ENCODE peak calls at places on chromosome 20, in four cellular contexts. D is adrenal gland, M is esophagus squamous epithelium, G is stomach. B is an unnamed sample.

GRCh38 chr20:36670665-36671357 is 24.8 kb upstream of the SLA2 start:
- DNase-seq in D (no peak), M (no peak), G (no peak), B (no peak)

GRCh38 chr20:5888051-5888450 is 62.3 kb downstream of the TRMT6 start:
- DNase-seq in D (no peak), M (no peak), G (no peak), B (no peak)

GRCh38 chr20:20363449-20364015 is 4.4 kb upstream of the INSM1 start:
- DNase-seq in D (no peak), M (no peak), G (no peak), B (no peak)

GRCh38 chr20:21102252-21102609 is 3.9 kb downstream of the LINC00237 start:
- DNase-seq in D (no peak), M (no peak), G (no peak), B (peak)

GRCh38 chr20:63083831-63084562 is 77.2 kb upstream of the BHLHE23 start:
- DNase-seq in D (no peak), M (no peak), G (no peak), B (peak)

GRCh38 chr20:37382539-37383120 is 36.7 kb downstream of the SRC start:
- DNase-seq in D (no peak), M (no peak), G (no peak), B (no peak)

GRCh38 chr20:35006531-35006971 is 50.9 kb downstream of the MYH7B start:
- DNase-seq in D (no peak), M (no peak), G (no peak), B (peak)

GRCh38 chr20:20549699-20550098 is 162.7 kb downstream of the RALGAPA2 start:
- DNase-seq in D (no peak), M (no peak), G (no peak), B (no peak)

GRCh38 chr20:14921546-14921945 is 584.1 kb upstream of the FLRT3 start:
- DNase-seq in D (no peak), M (no peak), G (no peak), B (no peak)

GRCh38 chr20:4666001-4666470 is 55.7 kb upstream of the PRND start:
- DNase-seq in D (peak), M (no peak), G (no peak), B (no peak)

GRCh38 chr20:41159547-41159946 is 22.2 kb downstream of the PLCG1 start:
- DNase-seq in D (no peak), M (no peak), G (no peak), B (no peak)

GRCh38 chr20:14879020-14879697 is 541.7 kb upstream of the FLRT3 start:
- DNase-seq in D (no peak), M (no peak), G (no peak), B (no peak)

GRCh38 chr20:12072221-12072944 is 154.7 kb downstream of the BTBD3 start:
- DNase-seq in D (no peak), M (no peak), G (no peak), B (peak)

GRCh38 chr20:17403496-17403895 is 127.7 kb downstream of the BFSP1 start:
- DNase-seq in D (no peak), M (no peak), G (no peak), B (no peak)

GRCh38 chr20:35821807-35822242 is 50.0 kb downstream of the PHF20 start:
- DNase-seq in D (no peak), M (no peak), G (no peak), B (no peak)

GRCh38 chr20:60271597-60271996 is 313.4 kb downstream of the CDH26 start:
- DNase-seq in D (no peak), M (no peak), G (no peak), B (no peak)

GRCh38 chr20:35901678-35902544 is 52.4 kb downstream of the SCAND1 start:
- DNase-seq in D (peak), M (no peak), G (no peak), B (no peak)

GRCh38 chr20:19888269-19888669 is 128.9 kb upstream of the NAA20 start:
- DNase-seq in D (no peak), M (no peak), G (no peak), B (no peak)

GRCh38 chr20:25989196-25989595 is 292.5 kb upstream of the ZNF337 start:
- DNase-seq in D (no peak), M (no peak), G (no peak), B (no peak)

GRCh38 chr20:52539891-52540290 is 348.3 kb upstream of the ZFP64 start:
- DNase-seq in D (no peak), M (no peak), G (no peak), B (no peak)

GRCh38 chr20:10667560-10668167 is 6.1 kb downstream of the JAG1 start:
- DNase-seq in D (no peak), M (no peak), G (no peak), B (no peak)

GRCh38 chr20:23159256-23159922 is 73.3 kb upstream of the CD93 start:
- DNase-seq in D (no peak), M (no peak), G (peak), B (peak)

GRCh38 chr20:36975085-36975829 is 23.7 kb upstream of the SAMHD1 start:
- DNase-seq in D (no peak), M (no peak), G (no peak), B (no peak)

GRCh38 chr20:25090492-25091429 is 8.8 kb upstream of the VSX1 start:
- DNase-seq in D (no peak), M (no peak), G (no peak), B (no peak)

GRCh38 chr20:19974621-19975435 is 42.3 kb upstream of the NAA20 start:
- DNase-seq in D (peak), M (no peak), G (peak), B (peak)

GRCh38 chr20:37392441-37393195 is 46.7 kb downstream of the SRC start:
- DNase-seq in D (no peak), M (no peak), G (no peak), B (peak)

GRCh38 chr20:12355185-12355584 is 437.5 kb downstream of the BTBD3 start:
- DNase-seq in D (no peak), M (no peak), G (no peak), B (no peak)

GRCh38 chr20:36919715-36920333 is 31.7 kb downstream of the SAMHD1 start:
- DNase-seq in D (peak), M (no peak), G (no peak), B (no peak)

GRCh38 chr20:10696650-10697049 is 22.9 kb upstream of the JAG1 start:
- DNase-seq in D (no peak), M (no peak), G (no peak), B (no peak)

GRCh38 chr20:48180637-48181036 is 395.4 kb upstream of the SULF2 start:
- DNase-seq in D (no peak), M (no peak), G (no peak), B (no peak)

GRCh38 chr20:48080583-48080982 is 295.3 kb upstream of the SULF2 start:
- DNase-seq in D (no peak), M (no peak), G (no peak), B (no peak)

GRCh38 chr20:17108896-17109295 is 117.9 kb upstream of the PCSK2 start:
- DNase-seq in D (no peak), M (no peak), G (no peak), B (no peak)

DNA sequence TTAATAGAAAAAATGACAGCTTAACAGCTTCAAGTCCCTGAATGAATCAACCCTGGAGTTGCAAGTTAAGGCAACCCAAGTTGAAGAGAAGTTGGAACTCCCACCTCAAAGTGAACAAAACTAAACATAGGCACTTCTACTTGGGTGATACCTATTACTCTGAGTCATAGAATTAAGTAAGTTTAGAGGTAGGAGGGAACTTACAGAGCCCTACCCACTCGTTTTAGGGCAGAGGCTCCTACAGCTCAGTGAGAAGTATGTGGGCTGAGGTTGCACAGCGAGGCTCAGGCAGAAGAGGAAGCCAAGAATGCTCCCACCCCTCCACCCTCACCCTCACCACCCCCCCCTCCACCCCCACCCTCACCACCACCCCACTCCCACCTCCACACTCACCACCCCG is 42.2 kb downstream of the NFATC2 start:
- DNase-seq in D (no peak), M (no peak), G (no peak), B (no peak)
- TF ChIP-seq CTCF in D (no peak), M (no peak), G (no peak), B (no peak)

GRCh38 chr20:50067461-50067860 is 45.5 kb downstream of the UBE2V1 start:
- DNase-seq in D (no peak), M (no peak), G (no peak), B (no peak)
- TF ChIP-seq POLR2A in D (no peak), M (no peak), G (no peak), B (no peak)

GRCh38 chr20:46689082-46689753 is at the start of gene TP53RK:
- DNase-seq in D (peak), M (peak), G (peak), B (peak)
- TF ChIP-seq CTCF in D (peak), M (peak), G (peak), B (no peak)

GRCh38 chr20:49281059-49281912 is 3.4 kb upstream of the ZNFX1 start:
- DNase-seq in D (no peak), M (no peak), G (no peak), B (no peak)

GRCh38 chr20:49281913-49282467 is 4.1 kb upstream of the ZNFX1 start:
- DNase-seq in D (no peak), M (no peak), G (no peak), B (no peak)

GRCh38 chr20:49283176-49283702 is 5.4 kb upstream of the ZNFX1 start:
- DNase-seq in D (no peak), M (no peak), G (no peak), B (no peak)

GRCh38 chr20:49283703-49284625 is 6.1 kb upstream of the ZNFX1 start:
- DNase-seq in D (no peak), M (no peak), G (no peak), B (no peak)

GRCh38 chr20:49282584-49283171 is 4.8 kb upstream of the ZNFX1 start:
- DNase-seq in D (no peak), M (no peak), G (no peak), B (no peak)
- TF ChIP-seq POLR2A in D (no peak), M (no peak), G (no peak), B (no peak)

DNA sequence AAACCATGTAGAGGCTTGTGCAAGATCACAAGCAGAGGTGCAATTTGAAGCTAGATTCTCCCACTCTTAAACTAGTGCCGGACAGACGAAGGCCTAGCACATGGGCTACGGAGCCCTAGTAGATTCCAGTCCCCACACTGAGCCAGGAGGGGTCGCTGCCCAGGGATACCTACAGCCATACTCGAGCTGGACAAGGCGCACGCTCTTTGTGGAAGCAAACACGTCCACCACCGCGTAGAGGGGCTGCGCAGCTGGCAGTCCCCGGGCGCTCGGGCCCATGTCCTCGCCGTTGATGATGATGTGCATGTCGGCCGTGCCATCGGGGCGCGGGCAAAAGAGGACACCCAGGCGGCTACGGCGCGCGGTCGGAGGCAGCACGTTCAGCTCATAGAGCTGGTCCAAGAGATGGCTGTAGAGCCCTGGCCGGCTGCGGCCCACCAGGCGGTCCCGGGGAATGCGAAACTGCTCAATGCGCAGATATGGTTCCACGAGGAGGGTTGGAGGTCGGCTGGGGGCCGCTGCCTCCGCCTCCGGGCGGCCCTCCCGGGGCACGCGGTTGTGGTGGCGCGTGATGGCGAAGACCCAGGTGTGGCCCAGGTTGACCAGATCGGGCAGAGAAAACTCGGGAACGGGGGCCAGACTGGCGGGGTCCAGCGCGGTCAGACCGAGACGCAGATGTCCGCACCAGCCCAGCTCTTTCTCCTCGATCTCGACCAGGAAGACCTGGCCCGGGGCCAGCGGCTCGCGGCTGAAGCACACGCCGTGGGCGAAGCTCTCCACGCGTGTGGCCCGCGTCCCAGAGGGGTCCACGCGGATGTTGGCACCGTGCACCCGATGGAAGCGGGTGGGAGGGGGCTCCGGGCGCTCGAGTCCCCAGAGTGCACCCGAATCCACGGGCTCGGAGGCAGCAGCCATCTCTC is 671 bp downstream of the NEURL2 start:
- DNase-seq in D (peak), M (no peak), G (peak), B (peak)
- TF ChIP-seq CTCF in D (peak), M (peak), G (peak), B (peak)

DNA sequence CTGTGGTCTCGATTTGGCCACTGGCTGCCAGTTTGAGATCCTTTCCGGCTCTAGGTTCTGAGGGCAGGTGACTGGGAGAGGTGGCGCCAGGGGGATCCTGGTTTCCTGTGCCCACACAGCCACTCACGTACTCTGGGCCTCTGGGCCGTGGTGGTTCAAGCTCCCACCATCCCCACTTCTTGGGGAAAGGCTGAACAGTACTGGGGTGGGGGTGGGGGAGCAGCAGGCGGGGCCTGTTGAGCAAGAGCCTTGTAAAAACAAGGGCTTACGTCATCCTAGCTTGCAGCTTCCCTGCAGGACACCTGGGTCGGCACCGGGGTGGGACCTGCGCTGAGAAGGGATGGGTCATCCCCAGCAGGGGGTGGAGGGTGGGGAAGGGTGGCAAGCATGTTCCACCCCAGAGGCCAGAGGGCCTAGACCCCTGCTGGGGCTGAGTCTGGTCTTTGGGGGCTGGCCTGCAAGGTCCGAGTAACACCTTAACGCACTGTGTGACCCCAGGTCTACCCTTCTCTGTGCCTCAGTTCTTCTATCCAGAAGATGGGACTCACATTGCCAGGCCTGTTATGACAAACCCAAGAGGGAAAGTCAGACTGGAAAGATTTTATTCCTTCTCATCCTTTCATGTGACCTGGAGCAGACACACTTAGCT is 3.1 kb upstream of the CEBPB start:
- DNase-seq in D (peak), M (no peak), G (no peak), B (no peak)
- TF ChIP-seq POLR2A in D (no peak), M (no peak), G (no peak), B (no peak)

DNA sequence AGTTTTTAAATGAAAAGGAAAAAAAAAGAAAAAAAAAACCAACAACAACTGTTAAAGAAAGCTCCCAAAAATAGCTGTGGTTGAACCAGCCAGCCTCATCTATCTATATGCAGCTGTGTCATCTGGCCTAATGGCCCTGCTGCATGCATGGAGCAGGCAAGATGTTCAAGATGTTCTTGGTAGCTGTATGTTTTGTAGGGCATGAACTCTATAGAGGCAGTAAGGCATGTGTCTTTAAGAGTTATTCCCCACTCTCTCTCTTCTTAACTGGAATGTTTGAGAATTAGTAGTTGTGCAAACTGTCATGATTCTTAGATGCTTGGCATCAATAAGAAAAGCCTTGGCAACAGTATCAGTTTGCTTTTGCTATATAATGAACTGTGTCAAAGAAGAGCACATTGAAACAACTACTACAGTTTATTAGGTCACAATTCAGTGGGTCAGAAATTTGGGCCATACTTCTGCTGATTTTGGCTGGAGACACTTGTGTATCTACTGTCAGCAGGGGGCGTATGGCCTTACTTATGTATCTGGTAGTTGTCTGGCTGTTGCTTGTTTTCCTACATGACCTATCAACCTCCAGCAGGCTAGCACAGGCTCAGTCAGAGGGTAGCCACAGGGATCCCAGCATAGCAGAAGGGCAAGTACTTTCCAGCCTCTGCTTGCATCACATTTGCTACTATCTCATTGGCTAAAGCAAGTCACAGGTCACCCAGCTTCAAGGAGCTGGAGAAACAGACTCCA is 56.1 kb upstream of the LAMP5 start:
- DNase-seq in D (peak), M (no peak), G (peak), B (no peak)
- TF ChIP-seq CTCF in D (peak), M (no peak), G (no peak), B (no peak)

GRCh38 chr20:43590392-43591303 is at the start of gene IFT52:
- DNase-seq in D (peak), M (peak), G (peak), B (peak)
- TF ChIP-seq POLR2A in D (peak), M (no peak), G (no peak), B (no peak)

DNA sequence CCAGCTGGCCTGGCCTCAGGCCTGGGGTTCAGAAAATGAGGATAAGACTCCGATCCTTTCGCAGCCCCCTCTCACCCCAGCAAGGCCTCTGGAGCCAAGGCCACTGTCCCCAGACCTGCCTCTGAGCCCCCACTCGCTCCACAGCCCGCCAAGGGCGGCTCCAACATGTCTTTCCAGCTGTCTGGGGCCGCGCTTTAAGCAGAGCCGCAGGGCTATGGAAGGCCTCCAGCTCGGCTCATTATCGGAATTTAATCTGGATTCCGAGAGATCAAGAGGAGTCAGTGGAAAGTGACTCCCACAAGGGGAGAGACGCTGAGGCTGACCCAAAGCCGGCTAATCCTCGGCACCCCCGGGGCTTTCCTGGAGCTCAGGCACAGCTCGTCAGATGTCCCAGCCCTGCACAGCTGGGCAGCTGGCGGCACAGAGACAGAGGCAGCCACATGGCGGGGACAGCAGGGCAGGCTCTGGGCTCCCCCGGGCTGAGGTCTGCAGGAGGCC is 41.8 kb downstream of the BMP7 start:
- DNase-seq in D (no peak), M (no peak), G (no peak), B (no peak)
- TF ChIP-seq CTCF in D (no peak), M (no peak), G (no peak), B (no peak)

DNA sequence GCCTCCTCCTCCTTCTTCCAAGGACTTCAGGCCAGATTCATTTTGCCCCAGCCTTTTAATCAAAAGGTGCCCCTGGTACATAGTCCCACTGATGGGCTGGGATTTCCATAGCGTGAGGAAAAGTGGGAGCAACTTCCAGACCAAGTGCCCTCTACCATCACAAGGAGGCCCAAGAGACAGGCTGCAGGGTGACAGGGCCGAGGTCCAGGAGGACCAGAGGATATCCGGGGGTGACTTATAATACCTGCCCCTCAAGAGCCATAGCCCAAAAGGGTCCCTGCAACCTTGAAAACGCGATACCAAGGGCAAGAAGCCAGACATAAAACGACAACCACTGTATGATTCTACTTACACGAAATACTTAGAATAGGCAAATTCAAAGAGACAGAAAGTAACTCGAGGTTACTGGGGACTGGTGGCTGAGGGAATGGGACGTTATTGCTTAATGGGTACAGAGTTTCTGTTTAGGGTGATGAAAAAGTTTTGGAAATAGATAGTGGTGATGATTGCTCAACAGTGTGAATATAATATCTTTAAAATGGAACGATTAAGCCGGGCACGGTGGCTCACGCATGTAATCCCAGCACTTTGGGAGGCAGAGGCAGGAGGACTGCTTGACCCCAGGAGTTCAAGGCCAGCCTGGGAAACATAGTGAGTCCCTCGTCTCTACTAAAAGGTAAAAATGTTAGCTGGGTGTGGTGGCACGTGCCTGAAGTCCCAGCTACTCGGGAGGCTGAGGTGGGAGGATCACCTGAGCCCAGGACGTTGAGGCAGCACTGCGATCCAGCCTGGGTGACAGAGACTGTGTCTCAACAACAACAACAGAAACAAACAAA is 71.9 kb downstream of the NOL4L start:
- DNase-seq in D (no peak), M (no peak), G (no peak), B (no peak)
- TF ChIP-seq POLR2A in D (no peak), M (no peak), G (no peak), B (no peak)

B was measured in heart left ventricle.